ENCODE peak calls at places on chromosomes 6 and 20, in nine cellular contexts. One of them, this sample, is unnamed.

GRCh38 chr6:90219168-90219985 is 77.3 kb downstream of the BACH2 start:
- DNase-seq in neural crest cell: peak
- DNase-seq in dorsolateral prefrontal cortex: peak
- DNase-seq in HS-5: peak
- DNase-seq in OCI-LY7: no peak
- DNase-seq in RWPE1: no peak
- DNase-seq in RPMI8226: peak
- DNase-seq in GM03348: peak
- DNase-seq in iris pigment epithelial cell: peak
- DNase-seq in this sample: no peak

GRCh38 chr6:139027620-139028182 is 844 bp upstream of the ABRACL start:
- DNase-seq in neural crest cell: no peak
- DNase-seq in dorsolateral prefrontal cortex: no peak
- DNase-seq in HS-5: no peak
- DNase-seq in OCI-LY7: no peak
- DNase-seq in RWPE1: peak
- DNase-seq in RPMI8226: no peak
- DNase-seq in GM03348: peak
- DNase-seq in iris pigment epithelial cell: peak
- DNase-seq in this sample: peak

GRCh38 chr6:17470209-17470952 is 77.0 kb downstream of the CAP2 start:
- DNase-seq in neural crest cell: no peak
- DNase-seq in dorsolateral prefrontal cortex: no peak
- DNase-seq in HS-5: no peak
- DNase-seq in OCI-LY7: no peak
- DNase-seq in RWPE1: no peak
- DNase-seq in RPMI8226: no peak
- DNase-seq in GM03348: peak
- DNase-seq in iris pigment epithelial cell: no peak
- DNase-seq in this sample: no peak

GRCh38 chr6:111533087-111533784 is 50.2 kb upstream of the REV3L start:
- DNase-seq in neural crest cell: no peak
- DNase-seq in dorsolateral prefrontal cortex: no peak
- DNase-seq in HS-5: no peak
- DNase-seq in OCI-LY7: no peak
- DNase-seq in RWPE1: no peak
- DNase-seq in RPMI8226: no peak
- DNase-seq in GM03348: no peak
- DNase-seq in iris pigment epithelial cell: no peak
- DNase-seq in this sample: no peak

GRCh38 chr20:33551778-33552177 is 61.9 kb downstream of the CBFA2T2 start:
- DNase-seq in neural crest cell: no peak
- DNase-seq in dorsolateral prefrontal cortex: no peak
- DNase-seq in HS-5: no peak
- DNase-seq in OCI-LY7: no peak
- DNase-seq in RWPE1: no peak
- DNase-seq in RPMI8226: no peak
- DNase-seq in GM03348: no peak
- DNase-seq in iris pigment epithelial cell: peak
- DNase-seq in this sample: no peak

GRCh38 chr6:90221403-90221802 is 75.2 kb downstream of the BACH2 start:
- DNase-seq in neural crest cell: no peak
- DNase-seq in dorsolateral prefrontal cortex: no peak
- DNase-seq in HS-5: no peak
- DNase-seq in OCI-LY7: peak
- DNase-seq in RWPE1: no peak
- DNase-seq in RPMI8226: no peak
- DNase-seq in GM03348: no peak
- DNase-seq in iris pigment epithelial cell: no peak
- DNase-seq in this sample: no peak

GRCh38 chr20:38651562-38651961 is 50.0 kb downstream of the ARHGAP40 start:
- DNase-seq in neural crest cell: no peak
- DNase-seq in dorsolateral prefrontal cortex: no peak
- DNase-seq in HS-5: no peak
- DNase-seq in OCI-LY7: no peak
- DNase-seq in RWPE1: no peak
- DNase-seq in RPMI8226: no peak
- DNase-seq in GM03348: no peak
- DNase-seq in iris pigment epithelial cell: no peak
- DNase-seq in this sample: no peak

GRCh38 chr6:32803416-32803815 is 13.4 kb downstream of the HLA-DOB start:
- DNase-seq in neural crest cell: no peak
- DNase-seq in dorsolateral prefrontal cortex: no peak
- DNase-seq in HS-5: no peak
- DNase-seq in OCI-LY7: no peak
- DNase-seq in RWPE1: no peak
- DNase-seq in RPMI8226: no peak
- DNase-seq in GM03348: no peak
- DNase-seq in iris pigment epithelial cell: no peak
- DNase-seq in this sample: no peak

GRCh38 chr20:37880726-37881591 is 22.0 kb upstream of the VSTM2L start:
- DNase-seq in neural crest cell: no peak
- DNase-seq in dorsolateral prefrontal cortex: no peak
- DNase-seq in HS-5: no peak
- DNase-seq in OCI-LY7: no peak
- DNase-seq in RWPE1: no peak
- DNase-seq in RPMI8226: no peak
- DNase-seq in GM03348: no peak
- DNase-seq in iris pigment epithelial cell: no peak
- DNase-seq in this sample: no peak

GRCh38 chr20:51417745-51418529 is 124.6 kb downstream of the NFATC2 start:
- DNase-seq in neural crest cell: no peak
- DNase-seq in dorsolateral prefrontal cortex: no peak
- DNase-seq in HS-5: no peak
- DNase-seq in OCI-LY7: peak
- DNase-seq in RWPE1: no peak
- DNase-seq in RPMI8226: no peak
- DNase-seq in GM03348: no peak
- DNase-seq in iris pigment epithelial cell: no peak
- DNase-seq in this sample: no peak

GRCh38 chr6:31579119-31579505 is 3.1 kb downstream of the LTB start:
- DNase-seq in neural crest cell: no peak
- DNase-seq in dorsolateral prefrontal cortex: no peak
- DNase-seq in HS-5: no peak
- DNase-seq in OCI-LY7: no peak
- DNase-seq in RWPE1: no peak
- DNase-seq in RPMI8226: no peak
- DNase-seq in GM03348: no peak
- DNase-seq in iris pigment epithelial cell: no peak
- DNase-seq in this sample: no peak

GRCh38 chr20:53652090-53652858 is 58.6 kb upstream of the ZNF217 start:
- DNase-seq in neural crest cell: no peak
- DNase-seq in dorsolateral prefrontal cortex: no peak
- DNase-seq in HS-5: no peak
- DNase-seq in OCI-LY7: peak
- DNase-seq in RWPE1: no peak
- DNase-seq in RPMI8226: peak
- DNase-seq in GM03348: no peak
- DNase-seq in iris pigment epithelial cell: peak
- DNase-seq in this sample: peak

GRCh38 chr20:59805266-59805665 is 128.2 kb downstream of the SYCP2 start:
- DNase-seq in neural crest cell: no peak
- DNase-seq in dorsolateral prefrontal cortex: no peak
- DNase-seq in HS-5: no peak
- DNase-seq in OCI-LY7: no peak
- DNase-seq in RWPE1: no peak
- DNase-seq in RPMI8226: no peak
- DNase-seq in GM03348: no peak
- DNase-seq in iris pigment epithelial cell: no peak
- DNase-seq in this sample: no peak

GRCh38 chr6:3455490-3456394 is 1.1 kb downstream of the SLC22A23 start:
- DNase-seq in neural crest cell: peak
- DNase-seq in dorsolateral prefrontal cortex: peak
- DNase-seq in HS-5: no peak
- DNase-seq in OCI-LY7: no peak
- DNase-seq in RWPE1: peak
- DNase-seq in RPMI8226: peak
- DNase-seq in GM03348: peak
- DNase-seq in iris pigment epithelial cell: peak
- DNase-seq in this sample: no peak

GRCh38 chr20:13865825-13866351 is 81.1 kb downstream of the NDUFAF5 start:
- DNase-seq in neural crest cell: no peak
- DNase-seq in dorsolateral prefrontal cortex: no peak
- DNase-seq in HS-5: peak
- DNase-seq in OCI-LY7: no peak
- DNase-seq in RWPE1: no peak
- DNase-seq in RPMI8226: no peak
- DNase-seq in GM03348: peak
- DNase-seq in iris pigment epithelial cell: no peak
- DNase-seq in this sample: no peak

GRCh38 chr6:3228791-3229565 is 1.5 kb upstream of the TUBB2B start:
- DNase-seq in neural crest cell: peak
- DNase-seq in dorsolateral prefrontal cortex: no peak
- DNase-seq in HS-5: no peak
- DNase-seq in OCI-LY7: no peak
- DNase-seq in RWPE1: no peak
- DNase-seq in RPMI8226: peak
- DNase-seq in GM03348: no peak
- DNase-seq in iris pigment epithelial cell: no peak
- DNase-seq in this sample: no peak

GRCh38 chr6:170205534-170206316 is 85.2 kb downstream of the DLL1 start:
- DNase-seq in neural crest cell: no peak
- DNase-seq in dorsolateral prefrontal cortex: no peak
- DNase-seq in HS-5: no peak
- DNase-seq in OCI-LY7: no peak
- DNase-seq in RWPE1: no peak
- DNase-seq in RPMI8226: no peak
- DNase-seq in GM03348: no peak
- DNase-seq in iris pigment epithelial cell: no peak
- DNase-seq in this sample: no peak

GRCh38 chr6:38350882-38351281 is 288.8 kb downstream of the BTBD9 start:
- DNase-seq in neural crest cell: no peak
- DNase-seq in dorsolateral prefrontal cortex: no peak
- DNase-seq in HS-5: no peak
- DNase-seq in OCI-LY7: no peak
- DNase-seq in RWPE1: no peak
- DNase-seq in RPMI8226: no peak
- DNase-seq in GM03348: peak
- DNase-seq in iris pigment epithelial cell: peak
- DNase-seq in this sample: no peak

GRCh38 chr20:35918021-35918420 is 36.3 kb downstream of the SCAND1 start:
- DNase-seq in neural crest cell: no peak
- DNase-seq in dorsolateral prefrontal cortex: no peak
- DNase-seq in HS-5: no peak
- DNase-seq in OCI-LY7: no peak
- DNase-seq in RWPE1: no peak
- DNase-seq in RPMI8226: no peak
- DNase-seq in GM03348: no peak
- DNase-seq in iris pigment epithelial cell: no peak
- DNase-seq in this sample: no peak

GRCh38 chr6:40387127-40387870 is 199.9 kb downstream of the LRFN2 start:
- DNase-seq in neural crest cell: no peak
- DNase-seq in dorsolateral prefrontal cortex: peak
- DNase-seq in HS-5: no peak
- DNase-seq in OCI-LY7: no peak
- DNase-seq in RWPE1: no peak
- DNase-seq in RPMI8226: no peak
- DNase-seq in GM03348: no peak
- DNase-seq in iris pigment epithelial cell: no peak
- DNase-seq in this sample: no peak

GRCh38 chr6:102355578-102355977 is 962.1 kb downstream of the GRIK2 start:
- DNase-seq in neural crest cell: no peak
- DNase-seq in dorsolateral prefrontal cortex: no peak
- DNase-seq in HS-5: no peak
- DNase-seq in OCI-LY7: no peak
- DNase-seq in RWPE1: no peak
- DNase-seq in RPMI8226: no peak
- DNase-seq in GM03348: no peak
- DNase-seq in iris pigment epithelial cell: no peak
- DNase-seq in this sample: no peak

GRCh38 chr20:2304180-2304579 is 8.4 kb downstream of the TGM3 start:
- DNase-seq in neural crest cell: no peak
- DNase-seq in dorsolateral prefrontal cortex: no peak
- DNase-seq in HS-5: no peak
- DNase-seq in OCI-LY7: no peak
- DNase-seq in RWPE1: no peak
- DNase-seq in RPMI8226: no peak
- DNase-seq in GM03348: no peak
- DNase-seq in iris pigment epithelial cell: no peak
- DNase-seq in this sample: no peak

GRCh38 chr6:165883851-165884640 is 221.0 kb upstream of the PDE10A start:
- DNase-seq in neural crest cell: no peak
- DNase-seq in dorsolateral prefrontal cortex: no peak
- DNase-seq in HS-5: no peak
- DNase-seq in OCI-LY7: no peak
- DNase-seq in RWPE1: no peak
- DNase-seq in RPMI8226: no peak
- DNase-seq in GM03348: peak
- DNase-seq in iris pigment epithelial cell: peak
- DNase-seq in this sample: no peak